ENCODE peak calls at places on chromosomes 6 and 20, in six cellular contexts. X is NCI-H1105, M is dorsolateral prefrontal cortex, E is M059J, Y is SK-MEL-5, Q is endodermal cell. A is an unnamed sample.
A peak's percentile ranks its signal among the peaks of the same experiment; 100 is the strongest.

GRCh38 chr6:18308070-18308735 is 43.9 kb upstream of the DEK start:
- DNase-seq in Y (no peak), X (no peak), Q (no peak), M (no peak), E (peak; percentile 87), A (peak; percentile 91)

GRCh38 chr20:47735412-47736400 is 49.6 kb downstream of the SULF2 start:
- DNase-seq in M (no peak), Y (no peak), Q (no peak), E (no peak), X (no peak), A (no peak)

GRCh38 chr6:20922743-20923142 is 388.5 kb downstream of the CDKAL1 start:
- DNase-seq in Y (no peak), Q (no peak), X (no peak), E (no peak), M (no peak), A (peak; percentile 10)

GRCh38 chr20:50873518-50873959 is 57.7 kb downstream of the ADNP start:
- DNase-seq in X (no peak), E (no peak), Y (no peak), M (no peak), Q (no peak), A (no peak)

GRCh38 chr20:6765469-6766058 is 1.9 kb upstream of the BMP2 start:
- DNase-seq in E (peak; percentile 73), Q (no peak), M (no peak), X (peak; percentile 57), Y (peak; percentile 79), A (peak; percentile 69)

GRCh38 chr20:43579861-43580793 is 10.6 kb upstream of the IFT52 start:
- DNase-seq in X (no peak), E (peak; percentile 51), M (no peak), Q (no peak), Y (no peak), A (no peak)

GRCh38 chr6:33203443-33204164 is 851 bp upstream of the HSD17B8 start:
- DNase-seq in Y (no peak), X (no peak), M (no peak), E (no peak), Q (no peak), A (no peak)

GRCh38 chr6:110828396-110828795 is 13.1 kb upstream of the CDK19 start:
- DNase-seq in E (peak; percentile 46), X (no peak), Y (no peak), M (no peak), Q (no peak), A (peak; percentile 19)

GRCh38 chr20:9807176-9807575 is 31.7 kb downstream of the PAK5 start:
- DNase-seq in Q (no peak), X (no peak), E (no peak), Y (no peak), M (peak; percentile 58), A (no peak)

GRCh38 chr20:37535443-37536132 is 7.9 kb upstream of the BLCAP start:
- DNase-seq in X (no peak), E (no peak), M (no peak), Q (peak; percentile 24), Y (no peak), A (no peak)

GRCh38 chr6:11848852-11849731 is 70.5 kb upstream of the ADTRP start:
- DNase-seq in M (no peak), E (peak; percentile 73), X (peak; percentile 69), Q (no peak), Y (no peak), A (peak; percentile 72)

GRCh38 chr20:208937-209566 is 18.0 kb upstream of the DEFB129 start:
- DNase-seq in Q (no peak), M (no peak), E (peak; percentile 76), X (peak; percentile 20), Y (peak; percentile 95), A (peak; percentile 76)

GRCh38 chr20:35238170-35238569 is 11.7 kb downstream of the MMP24 start:
- DNase-seq in Y (no peak), X (no peak), E (no peak), M (no peak), Q (no peak), A (no peak)

GRCh38 chr6:127951172-127951995 is 50.5 kb upstream of the THEMIS start:
- DNase-seq in X (no peak), Y (no peak), Q (no peak), E (no peak), M (no peak), A (no peak)

GRCh38 chr6:81561071-81561564 is 191.4 kb downstream of the TENT5A start:
- DNase-seq in Y (no peak), X (no peak), Q (no peak), E (peak; percentile 51), M (no peak), A (peak; percentile 20)

GRCh38 chr20:63885264-63886053 is 9.5 kb upstream of the DNAJC5 start:
- DNase-seq in E (no peak), M (no peak), X (no peak), Q (no peak), Y (no peak), A (no peak)

GRCh38 chr20:57605878-57606277 is 14.3 kb downstream of the ZBP1 start:
- DNase-seq in Q (no peak), E (no peak), Y (no peak), M (no peak), X (no peak), A (no peak)

GRCh38 chr6:14316911-14317535 is 199.5 kb downstream of the CD83 start:
- DNase-seq in E (peak; percentile 13), X (no peak), Q (peak; percentile 71), M (no peak), Y (no peak), A (peak; percentile 14)

GRCh38 chr6:56509031-56509430 is 133.7 kb downstream of the DST start:
- DNase-seq in E (no peak), Q (no peak), Y (no peak), X (no peak), M (no peak), A (no peak)

GRCh38 chr6:22008248-22008836 is 288.5 kb downstream of the PRL start:
- DNase-seq in Y (no peak), M (no peak), Q (no peak), X (no peak), E (peak; percentile 54), A (peak; percentile 37)

GRCh38 chr6:38648629-38649028 is 8.9 kb upstream of the BTBD9 start:
- DNase-seq in E (no peak), Y (no peak), X (no peak), M (no peak), Q (no peak), A (no peak)